ENCODE peak calls at places on chromosome 3, in six cellular contexts. Q, J, R, G, A and P are unnamed samples.

GRCh38 chr3:176584413-176585176 is 612.7 kb downstream of the TBL1XR1 start:
- DNase-seq in G (no peak), A (no peak), R (no peak), Q (peak), J (no peak), P (no peak)

GRCh38 chr3:171561601-171562323 is 101.6 kb upstream of the TNIK start:
- DNase-seq in G (no peak), R (no peak), Q (no peak), J (peak), A (no peak), P (no peak)

GRCh38 chr3:125003369-125003853 is 52.4 kb downstream of the HEG1 start:
- DNase-seq in A (peak), Q (peak), R (peak), J (no peak), G (no peak), P (no peak)

GRCh38 chr3:125055913-125056705 is at the start of gene HEG1:
- DNase-seq in A (peak), R (no peak), G (peak), J (peak), Q (peak), P (peak)

GRCh38 chr3:185959609-185960517 is 22.0 kb upstream of the TRA2B start:
- DNase-seq in Q (peak), R (no peak), A (no peak), J (no peak), G (no peak), P (no peak)

GRCh38 chr3:50675179-50676030 is 678 bp downstream of the DOCK3 start:
- DNase-seq in G (peak), J (peak), Q (no peak), R (no peak), A (peak), P (peak)

GRCh38 chr3:141699349-141699748 is 38.7 kb upstream of the RNF7 start:
- DNase-seq in G (no peak), A (no peak), J (no peak), Q (no peak), R (no peak), P (no peak)

GRCh38 chr3:118987466-118987865 is 47.2 kb downstream of the IGSF11 start:
- DNase-seq in R (no peak), Q (peak), G (no peak), A (no peak), J (no peak), P (no peak)

GRCh38 chr3:112126501-112126900 is 6.5 kb downstream of the GCSAM start:
- DNase-seq in R (no peak), A (peak), Q (no peak), G (no peak), J (no peak), P (no peak)

GRCh38 chr3:47456984-47457383 is 18.8 kb downstream of the SCAP start:
- DNase-seq in A (no peak), J (no peak), G (no peak), R (no peak), Q (no peak), P (no peak)

GRCh38 chr3:71488391-71488809 is 95.1 kb downstream of the FOXP1 start:
- DNase-seq in A (no peak), G (no peak), Q (no peak), J (no peak), R (no peak), P (no peak)

GRCh38 chr3:104291437-104291851 is 1075.3 kb upstream of the ALCAM start:
- DNase-seq in J (peak), G (no peak), R (no peak), A (no peak), Q (peak), P (no peak)

GRCh38 chr3:153051427-153052095 is 110.5 kb upstream of the RAP2B start:
- DNase-seq in Q (peak), A (no peak), R (no peak), G (no peak), J (no peak), P (no peak)

GRCh38 chr3:4887177-4887576 is 92.1 kb upstream of the BHLHE40 start:
- DNase-seq in G (no peak), R (no peak), A (no peak), J (no peak), Q (no peak), P (no peak)

GRCh38 chr3:43960448-43960840 is 269.7 kb downstream of the ABHD5 start:
- DNase-seq in A (no peak), J (no peak), Q (peak), G (no peak), R (no peak), P (no peak)

GRCh38 chr3:45182915-45183881 is 37.0 kb upstream of the CDCP1 start:
- DNase-seq in A (peak), G (no peak), R (no peak), Q (peak), J (no peak), P (no peak)

GRCh38 chr3:16101295-16102186 is 72.9 kb upstream of the GALNT15 start:
- DNase-seq in G (no peak), A (no peak), J (no peak), R (no peak), Q (peak), P (no peak)

GRCh38 chr3:34377961-34378360 is 579.5 kb downstream of the PDCD6IP start:
- DNase-seq in R (no peak), J (no peak), A (no peak), G (no peak), Q (no peak), P (no peak)

GRCh38 chr3:27560484-27561056 is 76.4 kb upstream of the SLC4A7 start:
- DNase-seq in R (no peak), Q (peak), A (no peak), J (no peak), G (no peak), P (no peak)

GRCh38 chr3:101261506-101261905 is 58.9 kb downstream of the IMPG2 start:
- DNase-seq in Q (peak), R (no peak), G (no peak), A (no peak), J (no peak), P (no peak)

GRCh38 chr3:176953106-176954080 is 243.9 kb downstream of the TBL1XR1 start:
- DNase-seq in J (no peak), A (peak), Q (peak), R (peak), G (no peak), P (no peak)

GRCh38 chr3:158794206-158794605 is 7.6 kb upstream of the MFSD1 start:
- DNase-seq in A (no peak), Q (no peak), J (no peak), G (no peak), R (no peak), P (no peak)

GRCh38 chr3:24227635-24228034 is 267.0 kb downstream of the THRB start:
- DNase-seq in Q (no peak), A (no peak), G (no peak), J (no peak), R (no peak), P (no peak)

GRCh38 chr3:28053759-28054158 is 187.7 kb upstream of the CMC1 start:
- DNase-seq in Q (peak), A (no peak), J (no peak), G (no peak), R (no peak), P (no peak)

GRCh38 chr3:197736010-197736490 is 654 bp downstream of the RUBCN start:
- DNase-seq in A (peak), R (no peak), G (peak), J (peak), Q (no peak), P (peak)

GRCh38 chr3:197734667-197735318 is 1.9 kb downstream of the RUBCN start:
- DNase-seq in Q (no peak), R (no peak), J (peak), A (no peak), G (no peak), P (peak)

GRCh38 chr3:197733042-197733441 is 3.7 kb downstream of the RUBCN start:
- DNase-seq in R (no peak), J (no peak), Q (no peak), A (no peak), G (no peak), P (no peak)

DNA sequence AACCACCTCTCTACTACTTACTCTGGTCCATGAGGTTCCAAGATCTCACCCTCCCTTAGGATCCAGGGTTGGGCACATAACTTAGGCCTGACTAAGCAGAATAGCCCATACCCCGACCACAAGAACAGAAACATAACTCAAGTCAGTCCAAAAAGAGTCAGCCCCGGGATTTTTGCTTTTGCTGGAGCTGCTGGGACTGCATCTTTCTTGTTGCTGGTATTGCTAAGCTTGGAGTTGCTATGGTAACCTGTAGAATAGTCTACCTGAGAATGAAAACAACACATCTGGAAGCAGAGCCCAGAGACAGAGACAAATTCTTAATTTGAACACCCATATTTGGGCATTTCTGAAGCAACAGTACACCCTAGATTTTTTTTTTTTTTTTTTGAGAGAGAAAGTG is 6.5 kb downstream of the RUBCN start:
- DNase-seq in G (no peak), A (no peak), R (no peak), J (peak), Q (peak), P (no peak)
- TF ChIP-seq CTCF in G (no peak), A (no peak), R (no peak), J (no peak), Q (no peak), P (no peak)

DNA sequence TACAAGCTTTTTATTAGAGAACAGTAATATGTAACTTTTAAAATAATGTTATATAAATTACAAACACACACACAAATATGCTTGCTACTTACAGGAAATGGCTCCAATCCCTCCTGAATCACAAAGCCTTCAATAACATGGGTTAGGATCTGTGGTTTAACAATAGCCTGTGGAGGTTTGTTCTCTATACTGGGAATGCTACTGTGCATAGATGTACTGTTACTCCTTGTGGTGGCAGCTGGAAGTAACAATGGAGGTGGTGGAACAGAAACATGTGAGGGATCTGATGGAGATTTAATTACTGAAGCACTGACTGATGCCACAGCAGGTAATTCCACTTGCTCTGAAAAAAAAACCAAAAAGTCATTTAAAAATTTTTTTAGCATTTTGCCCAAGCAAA is 64.4 kb downstream of the PHC3 start:
- DNase-seq in G (peak), Q (peak), R (no peak), A (no peak), J (no peak), P (no peak)
- TF ChIP-seq CTCF in G (peak), Q (peak), R (peak), A (peak), J (no peak), P (no peak)

GRCh38 chr3:150603090-150603887 is at the start of gene SELENOT:
- DNase-seq in R (peak), J (peak), G (peak), Q (peak), A (peak), P (peak)
- TF ChIP-seq CTCF in R (peak), J (peak), G (no peak), Q (peak), A (peak), P (no peak)

GRCh38 chr3:129609591-129610169 is 3.2 kb upstream of the PLXND1 start:
- DNase-seq in R (no peak), J (no peak), Q (peak), G (no peak), A (no peak), P (no peak)

GRCh38 chr3:129608936-129609590 is 2.6 kb upstream of the PLXND1 start:
- DNase-seq in G (no peak), A (no peak), R (no peak), Q (no peak), J (no peak), P (no peak)

GRCh38 chr3:129606522-129607390 is at the start of gene PLXND1:
- DNase-seq in J (peak), R (no peak), Q (peak), G (peak), A (peak), P (peak)

GRCh38 chr3:129607391-129608068 is 1.1 kb upstream of the PLXND1 start:
- DNase-seq in A (no peak), R (no peak), J (no peak), Q (peak), G (no peak), P (no peak)

GRCh38 chr3:129608087-129608935 is 1.8 kb upstream of the PLXND1 start:
- DNase-seq in G (peak), R (no peak), J (no peak), A (no peak), Q (peak), P (no peak)
- TF ChIP-seq CTCF in G (no peak), R (no peak), J (no peak), A (no peak), Q (peak), P (peak)